ENCODE peak calls at places on chromosomes 16 and 17, in nine cellular contexts. X, T, M, V, P, S, A, B and E are unnamed samples.

GRCh38 chr16:79229371-79229770 is 371.2 kb downstream of the MAF start:
- DNase-seq in X (no peak), T (no peak), M (no peak), V (no peak), P (no peak), S (no peak), A (no peak), B (no peak), E (no peak)

GRCh38 chr17:17681744-17682292 is 560 bp downstream of the RAI1 start:
- DNase-seq in X (no peak), T (no peak), M (no peak), V (peak), P (no peak), S (no peak), A (no peak), B (peak), E (peak)

GRCh38 chr16:81551821-81552304 is 107.3 kb downstream of the CMIP start:
- DNase-seq in X (no peak), T (no peak), M (no peak), V (no peak), P (no peak), S (peak), A (no peak), B (peak), E (no peak)

GRCh38 chr16:53999841-54000240 is 286.7 kb downstream of the IRX3 start:
- DNase-seq in X (no peak), T (no peak), M (no peak), V (no peak), P (no peak), S (no peak), A (no peak), B (no peak), E (no peak)

GRCh38 chr16:73143681-73144370 is 95.9 kb upstream of the ZFHX3 start:
- DNase-seq in X (no peak), T (no peak), M (no peak), V (no peak), P (no peak), S (peak), A (no peak), B (no peak), E (no peak)

GRCh38 chr17:79811036-79811887 is 14.4 kb upstream of the CBX8 start:
- DNase-seq in X (peak), T (no peak), M (peak), V (no peak), P (peak), S (no peak), A (no peak), B (no peak), E (peak)

GRCh38 chr17:33049781-33050414 is 58.3 kb downstream of the SPACA3 start:
- DNase-seq in X (peak), T (peak), M (peak), V (no peak), P (no peak), S (peak), A (peak), B (peak), E (peak)

GRCh38 chr17:11002417-11002816 is 164.5 kb upstream of the PIRT start:
- DNase-seq in X (no peak), T (no peak), M (no peak), V (no peak), P (no peak), S (no peak), A (no peak), B (no peak), E (no peak)

GRCh38 chr16:79009911-79010310 is 590.6 kb downstream of the MAF start:
- DNase-seq in X (no peak), T (no peak), M (no peak), V (no peak), P (no peak), S (no peak), A (no peak), B (no peak), E (no peak)

GRCh38 chr16:3625911-3626732 is 14.7 kb upstream of the SLX4 start:
- DNase-seq in X (no peak), T (no peak), M (no peak), V (no peak), P (no peak), S (peak), A (no peak), B (no peak), E (no peak)

GRCh38 chr16:50547944-50548658 is at the start of gene NKD1:
- DNase-seq in X (peak), T (no peak), M (peak), V (peak), P (peak), S (peak), A (peak), B (peak), E (peak)

GRCh38 chr16:427295-427694 is 1.8 kb downstream of the RAB11FIP3 start:
- DNase-seq in X (no peak), T (no peak), M (no peak), V (no peak), P (no peak), S (no peak), A (no peak), B (no peak), E (no peak)

GRCh38 chr16:52316241-52316640 is 230.7 kb downstream of the TOX3 start:
- DNase-seq in X (no peak), T (no peak), M (no peak), V (no peak), P (no peak), S (no peak), A (no peak), B (no peak), E (no peak)

GRCh38 chr16:65869261-65869660 is 497.2 kb upstream of the CDH5 start:
- DNase-seq in X (no peak), T (no peak), M (no peak), V (no peak), P (no peak), S (no peak), A (no peak), B (no peak), E (no peak)

GRCh38 chr16:79982862-79983261 is 382.3 kb upstream of the MAF start:
- DNase-seq in X (no peak), T (no peak), M (no peak), V (no peak), P (no peak), S (no peak), A (no peak), B (no peak), E (no peak)

GRCh38 chr16:49280022-49280741 is 1.5 kb downstream of the CBLN1 start:
- DNase-seq in X (peak), T (no peak), M (no peak), V (no peak), P (no peak), S (no peak), A (no peak), B (no peak), E (peak)

GRCh38 chr17:63434951-63435571 is 11.0 kb downstream of the CYB561 start:
- DNase-seq in X (no peak), T (no peak), M (peak), V (no peak), P (peak), S (peak), A (peak), B (peak), E (peak)

GRCh38 chr17:53655591-53655990 is 167.1 kb upstream of the KIF2B start:
- DNase-seq in X (no peak), T (no peak), M (no peak), V (no peak), P (peak), S (no peak), A (no peak), B (no peak), E (no peak)

GRCh38 chr17:74767111-74767516 is 9.0 kb downstream of the NAT9 start:
- DNase-seq in X (no peak), T (no peak), M (no peak), V (no peak), P (no peak), S (no peak), A (no peak), B (no peak), E (peak)

GRCh38 chr17:49823614-49824013 is 24.3 kb downstream of the TAC4 start:
- DNase-seq in X (no peak), T (no peak), M (no peak), V (no peak), P (no peak), S (no peak), A (no peak), B (no peak), E (no peak)

GRCh38 chr16:21727344-21727743 is 63.6 kb downstream of the OTOA start:
- DNase-seq in X (no peak), T (no peak), M (no peak), V (no peak), P (no peak), S (no peak), A (no peak), B (no peak), E (no peak)

GRCh38 chr16:81731636-81732035 is 47.5 kb upstream of the PLCG2 start:
- DNase-seq in X (no peak), T (no peak), M (no peak), V (no peak), P (no peak), S (no peak), A (no peak), B (no peak), E (no peak)

GRCh38 chr16:73173396-73173795 is 125.5 kb upstream of the ZFHX3 start:
- DNase-seq in X (no peak), T (no peak), M (no peak), V (no peak), P (no peak), S (no peak), A (no peak), B (peak), E (no peak)

GRCh38 chr17:55440391-55440790 is 18.8 kb upstream of the MMD start:
- DNase-seq in X (no peak), T (no peak), M (no peak), V (no peak), P (peak), S (no peak), A (no peak), B (no peak), E (no peak)

GRCh38 chr16:66422366-66422765 is 4.7 kb upstream of the BEAN1 start:
- DNase-seq in X (no peak), T (no peak), M (no peak), V (no peak), P (no peak), S (no peak), A (no peak), B (no peak), E (no peak)

GRCh38 chr16:84356591-84357116 is 11.7 kb upstream of the ATP2C2 start:
- DNase-seq in X (no peak), T (no peak), M (no peak), V (no peak), P (peak), S (no peak), A (peak), B (no peak), E (no peak)

GRCh38 chr16:72400257-72401078 is 228.5 kb upstream of the PMFBP1 start:
- DNase-seq in X (peak), T (no peak), M (peak), V (no peak), P (peak), S (peak), A (no peak), B (peak), E (peak)

GRCh38 chr16:85940214-85940613 is 41.3 kb downstream of the IRF8 start:
- DNase-seq in X (no peak), T (no peak), M (no peak), V (no peak), P (no peak), S (no peak), A (no peak), B (no peak), E (no peak)

GRCh38 chr17:4845128-4845527 is 12.0 kb downstream of the MINK1 start:
- DNase-seq in X (no peak), T (no peak), M (no peak), V (no peak), P (no peak), S (no peak), A (no peak), B (no peak), E (no peak)

DNA sequence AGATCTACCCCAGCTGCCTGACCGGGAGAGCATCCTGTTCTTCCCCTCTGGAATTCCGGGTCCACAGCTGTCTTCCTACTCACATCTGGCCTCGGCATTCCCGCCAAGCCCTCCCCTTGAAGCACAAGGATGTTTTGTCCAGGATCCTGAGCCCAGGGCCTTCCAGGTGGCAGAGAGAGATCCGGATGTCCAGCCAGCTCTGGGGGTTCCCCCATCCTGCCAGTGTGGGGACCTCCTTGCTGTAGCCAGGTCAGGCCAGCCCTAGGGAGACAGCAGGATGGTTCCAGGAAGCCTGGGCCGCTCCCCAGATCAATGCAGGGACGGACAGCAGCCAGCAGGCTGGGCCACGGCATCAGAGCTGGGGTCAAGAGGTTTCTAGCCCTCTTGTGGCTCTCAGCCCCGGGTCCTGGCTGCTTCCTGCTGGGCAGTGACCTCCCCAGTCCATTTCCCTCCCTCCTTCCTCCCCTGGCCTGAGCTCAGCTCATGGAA is 55.3 kb downstream of the SOCS3 start:
- DNase-seq in X (no peak), T (no peak), M (no peak), V (peak), P (no peak), S (no peak), A (no peak), B (peak), E (no peak)
- H3K27ac ChIP-seq in X (no peak), T (no peak), M (peak), V (no peak), P (no peak), S (no peak), A (no peak), B (no peak), E (no peak)

GRCh38 chr17:80874866-80875445 is 116.7 kb upstream of the CHMP6 start:
- DNase-seq in X (no peak), T (no peak), M (no peak), V (peak), P (no peak), S (no peak), A (no peak), B (no peak), E (no peak)
- H3K27ac ChIP-seq in X (no peak), T (no peak), M (no peak), V (no peak), P (no peak), S (no peak), A (no peak), B (no peak), E (no peak)

DNA sequence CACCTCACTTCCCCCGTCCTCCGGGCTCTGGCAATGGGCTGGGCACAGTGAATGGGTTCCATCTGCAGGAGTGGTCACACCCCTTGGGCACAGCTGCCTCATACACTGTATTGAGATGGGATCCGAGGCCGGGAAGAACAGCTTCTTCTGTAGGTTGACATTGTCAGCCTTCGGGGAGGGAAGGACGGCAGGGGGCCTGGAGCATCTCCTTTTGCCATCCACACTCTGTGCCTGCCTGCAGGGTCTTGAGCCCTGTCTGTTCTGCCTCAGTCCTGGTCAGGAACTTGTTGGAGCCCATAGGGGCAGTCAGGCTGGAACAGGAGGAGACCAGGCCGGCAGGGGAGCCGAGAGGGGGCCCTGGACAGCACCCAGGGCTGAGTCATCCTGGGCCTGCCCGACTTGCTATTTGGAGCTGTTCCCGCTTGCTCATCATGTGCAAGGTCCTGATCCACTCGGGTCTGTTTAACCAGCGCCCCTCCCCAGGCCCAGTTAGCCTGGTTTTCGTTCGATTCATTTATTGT is 286.8 kb downstream of the SEC14L1 start:
- DNase-seq in X (no peak), T (peak), M (no peak), V (peak), P (peak), S (peak), A (no peak), B (no peak), E (peak)
- H3K27ac ChIP-seq in X (no peak), T (peak), M (peak), V (peak), P (peak), S (peak), A (peak), B (peak), E (no peak)

DNA sequence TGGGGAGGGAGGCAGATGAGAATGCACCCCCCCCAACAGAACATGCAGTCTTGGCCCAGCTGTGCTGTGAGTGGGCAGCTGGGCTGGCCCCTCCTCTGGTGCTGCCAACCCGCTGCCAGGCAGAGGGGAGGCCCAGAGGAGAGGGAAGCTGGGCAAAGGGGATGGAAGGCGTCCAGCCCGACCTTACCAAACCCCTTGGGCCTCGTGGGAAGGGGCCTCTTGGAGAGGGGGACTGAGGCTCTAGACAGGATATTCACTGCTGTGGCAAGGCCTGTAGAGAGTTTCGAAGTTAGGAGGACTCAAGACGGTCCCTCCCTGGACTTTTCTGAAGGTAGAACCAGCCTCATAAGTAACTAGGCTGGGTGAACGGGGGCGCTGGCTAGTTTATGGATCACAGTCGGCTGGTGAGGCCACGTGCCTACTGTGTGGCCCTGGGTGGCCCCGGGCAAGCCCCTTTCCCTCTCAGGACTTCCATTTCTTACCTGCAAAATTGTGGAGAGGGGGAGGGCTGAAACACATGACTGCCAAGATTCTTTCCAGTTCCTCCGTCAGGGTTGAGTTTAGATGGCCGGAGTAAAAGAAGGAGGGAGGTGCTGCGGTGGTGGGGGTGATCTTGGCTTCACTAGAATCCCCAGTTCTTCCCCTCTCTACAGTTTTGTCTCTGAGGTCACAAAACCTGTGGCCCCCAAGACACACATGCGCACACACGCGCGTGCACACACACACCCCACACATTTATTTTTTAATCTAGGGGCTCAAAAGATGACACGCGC is 807 bp upstream of the STAT5A start:
- DNase-seq in X (peak), T (peak), M (no peak), V (peak), P (no peak), S (peak), A (peak), B (peak), E (peak)
- H3K27ac ChIP-seq in X (no peak), T (peak), M (peak), V (peak), P (no peak), S (no peak), A (peak), B (peak), E (peak)

DNA sequence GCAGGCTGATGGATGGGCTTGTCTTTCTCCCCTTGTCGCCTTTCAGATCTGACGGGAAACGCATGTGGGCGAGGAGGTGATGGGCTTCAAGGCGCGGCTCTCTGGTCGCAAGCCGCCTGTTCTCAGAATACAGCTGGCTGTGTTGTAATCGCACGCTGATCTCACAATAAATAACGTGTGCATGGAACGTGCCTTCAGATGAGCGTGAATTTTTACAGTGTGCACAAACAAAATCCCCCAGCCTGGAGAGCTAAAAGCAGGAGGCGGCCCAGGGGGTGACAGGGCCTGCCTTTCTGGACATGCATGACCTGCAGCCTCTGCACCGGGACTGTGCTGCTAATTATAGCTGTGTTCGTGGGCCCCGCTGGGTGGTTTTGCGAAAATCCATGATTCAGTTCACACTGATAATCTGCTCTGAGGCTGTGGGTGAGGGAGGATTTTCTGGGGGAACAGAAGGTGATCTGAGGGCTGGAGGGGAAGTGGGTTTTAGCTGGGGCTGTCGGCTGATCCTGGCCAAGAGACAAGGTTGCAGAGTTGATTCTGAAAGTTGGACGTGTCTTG is 187.7 kb upstream of the ZNF469 start:
- DNase-seq in X (no peak), T (no peak), M (no peak), V (no peak), P (no peak), S (no peak), A (no peak), B (no peak), E (no peak)
- H3K27ac ChIP-seq in X (no peak), T (no peak), M (peak), V (peak), P (no peak), S (no peak), A (peak), B (no peak), E (no peak)

DNA sequence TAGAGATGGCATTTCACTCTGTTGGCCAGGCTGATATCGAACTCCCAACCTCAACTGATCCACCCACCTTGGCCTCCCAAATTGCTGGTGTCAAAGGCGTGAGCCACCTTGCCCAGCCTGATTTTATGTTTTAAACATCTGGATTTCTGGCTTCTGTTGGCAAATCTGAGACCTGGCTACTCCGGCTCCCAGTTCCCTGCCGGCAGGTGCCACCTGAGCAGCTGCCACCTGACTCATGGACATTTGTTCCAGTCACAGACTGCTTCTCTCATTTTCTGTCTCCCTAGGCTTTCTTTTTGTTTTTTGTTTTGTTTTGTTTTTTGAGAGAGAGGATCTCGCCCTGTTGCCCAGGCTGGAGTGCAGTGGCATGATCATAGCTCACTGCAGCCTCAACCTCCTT is 9.6 kb downstream of the PMM2 start:
- DNase-seq in X (no peak), T (no peak), M (no peak), V (no peak), P (no peak), S (no peak), A (no peak), B (no peak), E (peak)
- H3K27ac ChIP-seq in X (no peak), T (no peak), M (no peak), V (no peak), P (no peak), S (no peak), A (no peak), B (no peak), E (peak)